ENCODE peak calls at places on chromosomes 5 and 9, in six cellular contexts. One of them, this sample, is unnamed.

GRCh38 chr9:38047301-38048251 is 21.5 kb downstream of the SHB start:
- DNase-seq in RPMI7951: peak; percentile 98
- DNase-seq in nephron progenitor cell: peak; percentile 35
- DNase-seq in stimulated activated CD4-positive, alpha-beta T cell treated with anti-CD3 and anti-CD28 coated beads, TNF-alpha, amount 100 ng/mL, for 24 hours: no peak
- DNase-seq in right cardiac atrium: peak; percentile 79
- DNase-seq in stromal cell of bone marrow: peak; percentile 85
- DNase-seq in this sample: no peak

GRCh38 chr5:59066367-59067163 is 483.7 kb downstream of the RAB3C start:
- DNase-seq in RPMI7951: peak; percentile 62
- DNase-seq in nephron progenitor cell: no peak
- DNase-seq in stimulated activated CD4-positive, alpha-beta T cell treated with anti-CD3 and anti-CD28 coated beads, TNF-alpha, amount 100 ng/mL, for 24 hours: no peak
- DNase-seq in right cardiac atrium: no peak
- DNase-seq in stromal cell of bone marrow: no peak
- DNase-seq in this sample: no peak

GRCh38 chr9:77177894-77178794 is 810 bp downstream of the VPS13A start:
- DNase-seq in RPMI7951: peak; percentile 32
- DNase-seq in nephron progenitor cell: peak; percentile 60
- DNase-seq in stimulated activated CD4-positive, alpha-beta T cell treated with anti-CD3 and anti-CD28 coated beads, TNF-alpha, amount 100 ng/mL, for 24 hours: peak; percentile 15
- DNase-seq in right cardiac atrium: peak; percentile 78
- DNase-seq in stromal cell of bone marrow: no peak
- DNase-seq in this sample: no peak

GRCh38 chr5:62208218-62208852 is 97.7 kb upstream of the KIF2A start:
- DNase-seq in RPMI7951: no peak
- DNase-seq in nephron progenitor cell: peak; percentile 10
- DNase-seq in stimulated activated CD4-positive, alpha-beta T cell treated with anti-CD3 and anti-CD28 coated beads, TNF-alpha, amount 100 ng/mL, for 24 hours: no peak
- DNase-seq in right cardiac atrium: no peak
- DNase-seq in stromal cell of bone marrow: no peak
- DNase-seq in this sample: no peak

GRCh38 chr5:38751103-38751502 is 94.7 kb upstream of the OSMR start:
- DNase-seq in RPMI7951: no peak
- DNase-seq in nephron progenitor cell: no peak
- DNase-seq in stimulated activated CD4-positive, alpha-beta T cell treated with anti-CD3 and anti-CD28 coated beads, TNF-alpha, amount 100 ng/mL, for 24 hours: no peak
- DNase-seq in right cardiac atrium: no peak
- DNase-seq in stromal cell of bone marrow: no peak
- DNase-seq in this sample: no peak

GRCh38 chr9:114086009-114086408 is 7.9 kb upstream of the AMBP start:
- DNase-seq in RPMI7951: no peak
- DNase-seq in nephron progenitor cell: no peak
- DNase-seq in stimulated activated CD4-positive, alpha-beta T cell treated with anti-CD3 and anti-CD28 coated beads, TNF-alpha, amount 100 ng/mL, for 24 hours: no peak
- DNase-seq in right cardiac atrium: no peak
- DNase-seq in stromal cell of bone marrow: no peak
- DNase-seq in this sample: no peak

GRCh38 chr5:54091416-54092130 is 218.8 kb downstream of the ARL15 start:
- DNase-seq in RPMI7951: peak; percentile 88
- DNase-seq in nephron progenitor cell: no peak
- DNase-seq in stimulated activated CD4-positive, alpha-beta T cell treated with anti-CD3 and anti-CD28 coated beads, TNF-alpha, amount 100 ng/mL, for 24 hours: no peak
- DNase-seq in right cardiac atrium: no peak
- DNase-seq in stromal cell of bone marrow: no peak
- DNase-seq in this sample: no peak

GRCh38 chr5:135517631-135518030 is 18.1 kb downstream of the NEUROG1 start:
- DNase-seq in RPMI7951: no peak
- DNase-seq in nephron progenitor cell: no peak
- DNase-seq in stimulated activated CD4-positive, alpha-beta T cell treated with anti-CD3 and anti-CD28 coated beads, TNF-alpha, amount 100 ng/mL, for 24 hours: no peak
- DNase-seq in right cardiac atrium: no peak
- DNase-seq in stromal cell of bone marrow: no peak
- DNase-seq in this sample: no peak

GRCh38 chr5:76152161-76152560 is 69.0 kb downstream of the SV2C start:
- DNase-seq in RPMI7951: no peak
- DNase-seq in nephron progenitor cell: no peak
- DNase-seq in stimulated activated CD4-positive, alpha-beta T cell treated with anti-CD3 and anti-CD28 coated beads, TNF-alpha, amount 100 ng/mL, for 24 hours: no peak
- DNase-seq in right cardiac atrium: no peak
- DNase-seq in stromal cell of bone marrow: no peak
- DNase-seq in this sample: no peak

GRCh38 chr9:124818431-124819281 is 34.6 kb upstream of the WDR38 start:
- DNase-seq in RPMI7951: peak; percentile 98
- DNase-seq in nephron progenitor cell: no peak
- DNase-seq in stimulated activated CD4-positive, alpha-beta T cell treated with anti-CD3 and anti-CD28 coated beads, TNF-alpha, amount 100 ng/mL, for 24 hours: no peak
- DNase-seq in right cardiac atrium: no peak
- DNase-seq in stromal cell of bone marrow: no peak
- DNase-seq in this sample: no peak

GRCh38 chr5:67301285-67301904 is 104.8 kb upstream of the CD180 start:
- DNase-seq in RPMI7951: peak; percentile 93
- DNase-seq in nephron progenitor cell: no peak
- DNase-seq in stimulated activated CD4-positive, alpha-beta T cell treated with anti-CD3 and anti-CD28 coated beads, TNF-alpha, amount 100 ng/mL, for 24 hours: no peak
- DNase-seq in right cardiac atrium: peak; percentile 78
- DNase-seq in stromal cell of bone marrow: peak; percentile 92
- DNase-seq in this sample: peak; percentile 78

GRCh38 chr9:34989946-34990635 is 546 bp downstream of the DNAJB5 start:
- DNase-seq in RPMI7951: peak; percentile 25
- DNase-seq in nephron progenitor cell: peak; percentile 78
- DNase-seq in stimulated activated CD4-positive, alpha-beta T cell treated with anti-CD3 and anti-CD28 coated beads, TNF-alpha, amount 100 ng/mL, for 24 hours: no peak
- DNase-seq in right cardiac atrium: peak; percentile 89
- DNase-seq in stromal cell of bone marrow: no peak
- DNase-seq in this sample: no peak

GRCh38 chr5:127097288-127097687 is 24.0 kb upstream of the C5orf63 start:
- DNase-seq in RPMI7951: peak; percentile 68
- DNase-seq in nephron progenitor cell: no peak
- DNase-seq in stimulated activated CD4-positive, alpha-beta T cell treated with anti-CD3 and anti-CD28 coated beads, TNF-alpha, amount 100 ng/mL, for 24 hours: no peak
- DNase-seq in right cardiac atrium: no peak
- DNase-seq in stromal cell of bone marrow: no peak
- DNase-seq in this sample: no peak

GRCh38 chr9:106403081-106403480 is 459.9 kb upstream of the ZNF462 start:
- DNase-seq in RPMI7951: peak; percentile 81
- DNase-seq in nephron progenitor cell: no peak
- DNase-seq in stimulated activated CD4-positive, alpha-beta T cell treated with anti-CD3 and anti-CD28 coated beads, TNF-alpha, amount 100 ng/mL, for 24 hours: no peak
- DNase-seq in right cardiac atrium: no peak
- DNase-seq in stromal cell of bone marrow: no peak
- DNase-seq in this sample: no peak

GRCh38 chr9:114371986-114372917 is 15.5 kb downstream of the AKNA start:
- DNase-seq in RPMI7951: peak; percentile 87
- DNase-seq in nephron progenitor cell: no peak
- DNase-seq in stimulated activated CD4-positive, alpha-beta T cell treated with anti-CD3 and anti-CD28 coated beads, TNF-alpha, amount 100 ng/mL, for 24 hours: no peak
- DNase-seq in right cardiac atrium: peak; percentile 70
- DNase-seq in stromal cell of bone marrow: no peak
- DNase-seq in this sample: no peak

GRCh38 chr9:21993893-21994525 is at the start of gene CDKN2A:
- DNase-seq in RPMI7951: peak; percentile 55
- DNase-seq in nephron progenitor cell: peak; percentile 59
- DNase-seq in stimulated activated CD4-positive, alpha-beta T cell treated with anti-CD3 and anti-CD28 coated beads, TNF-alpha, amount 100 ng/mL, for 24 hours: no peak
- DNase-seq in right cardiac atrium: peak; percentile 71
- DNase-seq in stromal cell of bone marrow: no peak
- DNase-seq in this sample: no peak

GRCh38 chr5:61313960-61314681 is 17.9 kb upstream of the ZSWIM6 start:
- DNase-seq in RPMI7951: peak; percentile 87
- DNase-seq in nephron progenitor cell: no peak
- DNase-seq in stimulated activated CD4-positive, alpha-beta T cell treated with anti-CD3 and anti-CD28 coated beads, TNF-alpha, amount 100 ng/mL, for 24 hours: no peak
- DNase-seq in right cardiac atrium: no peak
- DNase-seq in stromal cell of bone marrow: peak; percentile 84
- DNase-seq in this sample: no peak

GRCh38 chr9:96379461-96379860 is 4.0 kb downstream of the SLC35D2 start:
- DNase-seq in RPMI7951: no peak
- DNase-seq in nephron progenitor cell: no peak
- DNase-seq in stimulated activated CD4-positive, alpha-beta T cell treated with anti-CD3 and anti-CD28 coated beads, TNF-alpha, amount 100 ng/mL, for 24 hours: no peak
- DNase-seq in right cardiac atrium: no peak
- DNase-seq in stromal cell of bone marrow: no peak
- DNase-seq in this sample: no peak

GRCh38 chr5:169185626-169186025 is 115.3 kb downstream of the SLIT3 start:
- DNase-seq in RPMI7951: no peak
- DNase-seq in nephron progenitor cell: no peak
- DNase-seq in stimulated activated CD4-positive, alpha-beta T cell treated with anti-CD3 and anti-CD28 coated beads, TNF-alpha, amount 100 ng/mL, for 24 hours: no peak
- DNase-seq in right cardiac atrium: no peak
- DNase-seq in stromal cell of bone marrow: no peak
- DNase-seq in this sample: no peak

GRCh38 chr5:149924481-149924880 is 20.1 kb downstream of the PDE6A start:
- DNase-seq in RPMI7951: no peak
- DNase-seq in nephron progenitor cell: no peak
- DNase-seq in stimulated activated CD4-positive, alpha-beta T cell treated with anti-CD3 and anti-CD28 coated beads, TNF-alpha, amount 100 ng/mL, for 24 hours: no peak
- DNase-seq in right cardiac atrium: no peak
- DNase-seq in stromal cell of bone marrow: no peak
- DNase-seq in this sample: peak; percentile 6

GRCh38 chr5:154860765-154861164 is 2.3 kb downstream of the CNOT8 start:
- DNase-seq in RPMI7951: no peak
- DNase-seq in nephron progenitor cell: no peak
- DNase-seq in stimulated activated CD4-positive, alpha-beta T cell treated with anti-CD3 and anti-CD28 coated beads, TNF-alpha, amount 100 ng/mL, for 24 hours: no peak
- DNase-seq in right cardiac atrium: no peak
- DNase-seq in stromal cell of bone marrow: no peak
- DNase-seq in this sample: no peak

GRCh38 chr9:2859776-2860379 is 16.0 kb upstream of the PUM3 start:
- DNase-seq in RPMI7951: peak; percentile 52
- DNase-seq in nephron progenitor cell: peak; percentile 80
- DNase-seq in stimulated activated CD4-positive, alpha-beta T cell treated with anti-CD3 and anti-CD28 coated beads, TNF-alpha, amount 100 ng/mL, for 24 hours: no peak
- DNase-seq in right cardiac atrium: peak; percentile 74
- DNase-seq in stromal cell of bone marrow: peak; percentile 38
- DNase-seq in this sample: no peak

GRCh38 chr5:104170906-104171305 is 608.3 kb upstream of the NUDT12 start:
- DNase-seq in RPMI7951: no peak
- DNase-seq in nephron progenitor cell: no peak
- DNase-seq in stimulated activated CD4-positive, alpha-beta T cell treated with anti-CD3 and anti-CD28 coated beads, TNF-alpha, amount 100 ng/mL, for 24 hours: no peak
- DNase-seq in right cardiac atrium: no peak
- DNase-seq in stromal cell of bone marrow: peak; percentile 18
- DNase-seq in this sample: no peak

GRCh38 chr5:161786686-161787085 is 61.2 kb upstream of the GABRA1 start:
- DNase-seq in RPMI7951: no peak
- DNase-seq in nephron progenitor cell: no peak
- DNase-seq in stimulated activated CD4-positive, alpha-beta T cell treated with anti-CD3 and anti-CD28 coated beads, TNF-alpha, amount 100 ng/mL, for 24 hours: no peak
- DNase-seq in right cardiac atrium: no peak
- DNase-seq in stromal cell of bone marrow: no peak
- DNase-seq in this sample: no peak

GRCh38 chr5:108557686-108558085 is 175.8 kb upstream of the FBXL17 start:
- DNase-seq in RPMI7951: no peak
- DNase-seq in nephron progenitor cell: no peak
- DNase-seq in stimulated activated CD4-positive, alpha-beta T cell treated with anti-CD3 and anti-CD28 coated beads, TNF-alpha, amount 100 ng/mL, for 24 hours: no peak
- DNase-seq in right cardiac atrium: no peak
- DNase-seq in stromal cell of bone marrow: no peak
- DNase-seq in this sample: no peak

GRCh38 chr9:125375820-125376219 is 114.2 kb downstream of the GAPVD1 start:
- DNase-seq in RPMI7951: no peak
- DNase-seq in nephron progenitor cell: no peak
- DNase-seq in stimulated activated CD4-positive, alpha-beta T cell treated with anti-CD3 and anti-CD28 coated beads, TNF-alpha, amount 100 ng/mL, for 24 hours: no peak
- DNase-seq in right cardiac atrium: peak; percentile 22
- DNase-seq in stromal cell of bone marrow: no peak
- DNase-seq in this sample: no peak

GRCh38 chr5:146447734-146448380 is 724 bp downstream of the TCERG1 start:
- DNase-seq in RPMI7951: peak; percentile 21
- DNase-seq in nephron progenitor cell: no peak
- DNase-seq in stimulated activated CD4-positive, alpha-beta T cell treated with anti-CD3 and anti-CD28 coated beads, TNF-alpha, amount 100 ng/mL, for 24 hours: peak; percentile 8
- DNase-seq in right cardiac atrium: no peak
- DNase-seq in stromal cell of bone marrow: no peak
- DNase-seq in this sample: no peak

GRCh38 chr5:13660072-13660471 is 284.4 kb downstream of the DNAH5 start:
- DNase-seq in RPMI7951: peak; percentile 56
- DNase-seq in nephron progenitor cell: no peak
- DNase-seq in stimulated activated CD4-positive, alpha-beta T cell treated with anti-CD3 and anti-CD28 coated beads, TNF-alpha, amount 100 ng/mL, for 24 hours: no peak
- DNase-seq in right cardiac atrium: no peak
- DNase-seq in stromal cell of bone marrow: no peak
- DNase-seq in this sample: peak; percentile 6

GRCh38 chr5:17604951-17605350 is 968 bp downstream of the TAF11L11 start:
- DNase-seq in RPMI7951: no peak
- DNase-seq in nephron progenitor cell: no peak
- DNase-seq in stimulated activated CD4-positive, alpha-beta T cell treated with anti-CD3 and anti-CD28 coated beads, TNF-alpha, amount 100 ng/mL, for 24 hours: no peak
- DNase-seq in right cardiac atrium: no peak
- DNase-seq in stromal cell of bone marrow: no peak
- DNase-seq in this sample: no peak

GRCh38 chr5:131671994-131672655 is 37.1 kb upstream of the RAPGEF6 start:
- DNase-seq in RPMI7951: no peak
- DNase-seq in nephron progenitor cell: no peak
- DNase-seq in stimulated activated CD4-positive, alpha-beta T cell treated with anti-CD3 and anti-CD28 coated beads, TNF-alpha, amount 100 ng/mL, for 24 hours: no peak
- DNase-seq in right cardiac atrium: no peak
- DNase-seq in stromal cell of bone marrow: peak; percentile 94
- DNase-seq in this sample: peak; percentile 93

GRCh38 chr5:169433221-169433651 is 132.3 kb upstream of the SLIT3 start:
- DNase-seq in RPMI7951: no peak
- DNase-seq in nephron progenitor cell: no peak
- DNase-seq in stimulated activated CD4-positive, alpha-beta T cell treated with anti-CD3 and anti-CD28 coated beads, TNF-alpha, amount 100 ng/mL, for 24 hours: no peak
- DNase-seq in right cardiac atrium: no peak
- DNase-seq in stromal cell of bone marrow: no peak
- DNase-seq in this sample: no peak

GRCh38 chr5:56023296-56023695 is 28.5 kb upstream of the IL6ST start:
- DNase-seq in RPMI7951: no peak
- DNase-seq in nephron progenitor cell: no peak
- DNase-seq in stimulated activated CD4-positive, alpha-beta T cell treated with anti-CD3 and anti-CD28 coated beads, TNF-alpha, amount 100 ng/mL, for 24 hours: no peak
- DNase-seq in right cardiac atrium: no peak
- DNase-seq in stromal cell of bone marrow: no peak
- DNase-seq in this sample: no peak

GRCh38 chr9:90871327-90871935 is 69.8 kb downstream of the SYK start:
- DNase-seq in RPMI7951: no peak
- DNase-seq in nephron progenitor cell: no peak
- DNase-seq in stimulated activated CD4-positive, alpha-beta T cell treated with anti-CD3 and anti-CD28 coated beads, TNF-alpha, amount 100 ng/mL, for 24 hours: no peak
- DNase-seq in right cardiac atrium: no peak
- DNase-seq in stromal cell of bone marrow: peak; percentile 18
- DNase-seq in this sample: no peak

This sample was measured in fibroblast of the conjunctiva.